ENCODE peak calls at places on chromosome 18, in eight cellular contexts. L is HepG2, R is substantia nigra, J is NCI-H510A, K is posterior vena cava, Z is activated B cell treated with CpG ODN at 0.5 μM for 24 hours, G is HCT116, F is left ventricle myocardium inferior. M is an unnamed sample.

GRCh38 chr18:811192-812122 is 585 bp downstream of the YES1 start:
- DNase-seq in R (peak; percentile 28), G (no peak), L (no peak), K (peak; percentile 81), Z (no peak), F (peak; percentile 42), J (no peak), M (peak; percentile 58)

GRCh38 chr18:55110436-55110835 is 151.2 kb upstream of the CCDC68 start:
- DNase-seq in F (peak; percentile 26), G (no peak), J (no peak), K (no peak), Z (no peak), R (no peak), L (no peak), M (no peak)

GRCh38 chr18:45670281-45670962 is 53.6 kb upstream of the SLC14A1 start:
- DNase-seq in F (no peak), K (peak; percentile 83), G (no peak), L (no peak), Z (no peak), J (no peak), R (no peak), M (peak; percentile 77)

GRCh38 chr18:7221424-7222155 is 9.3 kb upstream of the LRRC30 start:
- DNase-seq in L (peak; percentile 59), R (no peak), J (peak; percentile 63), K (no peak), Z (no peak), F (no peak), G (peak; percentile 16), M (no peak)

GRCh38 chr18:75247041-75247551 is 36.5 kb downstream of the TSHZ1 start:
- DNase-seq in F (no peak), J (no peak), G (no peak), K (no peak), L (no peak), R (no peak), Z (no peak), M (no peak)

GRCh38 chr18:3604626-3605408 is 154.8 kb downstream of the TGIF1 start:
- DNase-seq in F (no peak), K (peak; percentile 40), L (peak; percentile 93), G (no peak), R (peak; percentile 36), J (no peak), Z (no peak), M (peak; percentile 64)

GRCh38 chr18:36035253-36035652 is 32.1 kb downstream of the RPRD1A start:
- DNase-seq in K (no peak), Z (no peak), R (no peak), G (no peak), J (peak; percentile 40), F (no peak), L (no peak), M (no peak)

GRCh38 chr18:31499157-31499524 is 1.2 kb downstream of the DSG2 start:
- DNase-seq in R (no peak), L (no peak), Z (no peak), J (peak; percentile 11), F (no peak), K (no peak), G (no peak), M (no peak)

GRCh38 chr18:26547302-26548143 is 830 bp downstream of the KCTD1 start:
- DNase-seq in Z (peak; percentile 42), L (no peak), K (peak; percentile 87), F (peak; percentile 69), G (no peak), R (peak; percentile 64), J (no peak), M (peak; percentile 68)

GRCh38 chr18:77108821-77109692 is 23.5 kb downstream of the MBP start:
- DNase-seq in R (no peak), Z (no peak), J (no peak), K (no peak), G (no peak), L (no peak), F (no peak), M (peak; percentile 37)

GRCh38 chr18:37435996-37436395 is 129.6 kb downstream of the CELF4 start:
- DNase-seq in F (no peak), L (no peak), R (no peak), Z (no peak), K (no peak), J (no peak), G (no peak), M (no peak)

GRCh38 chr18:58766164-58766563 is 94.9 kb downstream of the MALT1 start:
- DNase-seq in L (no peak), Z (no peak), G (no peak), R (no peak), J (no peak), K (peak; percentile 13), F (no peak), M (no peak)

GRCh38 chr18:39801848-39802247 is 2153.2 kb upstream of the PIK3C3 start:
- DNase-seq in F (no peak), G (no peak), K (no peak), R (no peak), L (no peak), J (no peak), Z (no peak), M (no peak)

GRCh38 chr18:10878703-10879102 is 270.7 kb downstream of the PIEZO2 start:
- DNase-seq in L (no peak), J (no peak), G (no peak), Z (no peak), K (no peak), R (no peak), F (no peak), M (no peak)

GRCh38 chr18:2948038-2948437 is 64.9 kb downstream of the LPIN2 start:
- DNase-seq in J (no peak), Z (no peak), R (no peak), K (no peak), L (peak; percentile 23), G (peak; percentile 7), F (no peak), M (no peak)

GRCh38 chr18:4399929-4400328 is 55.2 kb downstream of the DLGAP1 start:
- DNase-seq in G (no peak), J (peak; percentile 40), F (no peak), Z (no peak), K (no peak), R (no peak), L (no peak), M (no peak)

GRCh38 chr18:35076556-35076955 is 35.3 kb downstream of the MAPRE2 start:
- DNase-seq in K (no peak), G (no peak), L (no peak), J (no peak), R (no peak), Z (no peak), F (no peak), M (no peak)

GRCh38 chr18:54780285-54780861 is 47.9 kb upstream of the RAB27B start:
- DNase-seq in K (no peak), R (no peak), F (no peak), L (no peak), G (no peak), J (no peak), Z (no peak), M (no peak)

GRCh38 chr18:23226930-23227728 is 91.8 kb downstream of the CABLES1 start:
- DNase-seq in Z (no peak), J (peak; percentile 53), G (no peak), L (no peak), K (no peak), F (peak; percentile 65), R (no peak), M (no peak)

GRCh38 chr18:58230438-58231179 is 186.6 kb downstream of the NEDD4L start:
- DNase-seq in Z (no peak), G (peak; percentile 54), F (no peak), K (no peak), L (no peak), R (no peak), J (no peak), M (no peak)

GRCh38 chr18:31549416-31549815 is 42.3 kb upstream of the TTR start:
- DNase-seq in G (no peak), Z (no peak), L (no peak), R (no peak), F (no peak), J (no peak), K (no peak), M (no peak)

GRCh38 chr18:7021994-7022840 is 95.4 kb downstream of the LAMA1 start:
- DNase-seq in G (peak; percentile 15), L (peak; percentile 76), R (no peak), K (no peak), J (peak; percentile 73), F (no peak), Z (no peak), M (no peak)

GRCh38 chr18:7177131-7177744 is 53.7 kb upstream of the LRRC30 start:
- DNase-seq in G (no peak), L (peak; percentile 45), F (no peak), Z (no peak), K (no peak), R (no peak), J (peak; percentile 43), M (no peak)

GRCh38 chr18:65990174-65990690 is 239.4 kb downstream of the CDH7 start:
- DNase-seq in K (no peak), J (no peak), Z (no peak), R (no peak), F (no peak), G (no peak), L (no peak), M (no peak)

GRCh38 chr18:28766027-28766426 is 589.1 kb upstream of the CDH2 start:
- DNase-seq in K (no peak), Z (no peak), J (no peak), R (no peak), L (no peak), F (no peak), G (no peak), M (no peak)

GRCh38 chr18:51621103-51621969 is 423.9 kb upstream of the MEX3C start:
- DNase-seq in R (peak; percentile 55), F (peak; percentile 29), G (peak; percentile 1), J (peak; percentile 46), Z (no peak), L (peak; percentile 21), K (no peak), M (peak; percentile 51)

GRCh38 chr18:43876286-43877082 is 599.2 kb upstream of the SYT4 start:
- DNase-seq in R (no peak), Z (no peak), F (no peak), K (no peak), L (no peak), J (no peak), G (no peak), M (no peak)

GRCh38 chr18:47680488-47680887 is 250.0 kb downstream of the SMAD2 start:
- DNase-seq in G (no peak), J (no peak), L (no peak), Z (no peak), F (no peak), K (no peak), R (no peak), M (no peak)

GRCh38 chr18:59656488-59656887 is 40.7 kb downstream of the CCBE1 start:
- DNase-seq in Z (no peak), L (no peak), R (no peak), F (no peak), J (no peak), G (no peak), K (no peak), M (no peak)

GRCh38 chr18:32373995-32374394 is 96.7 kb downstream of the GAREM1 start:
- DNase-seq in J (peak; percentile 93), F (no peak), G (peak; percentile 53), R (no peak), L (no peak), K (no peak), Z (no peak), M (no peak)

GRCh38 chr18:61203151-61203550 is 130.1 kb upstream of the CDH20 start:
- DNase-seq in R (no peak), Z (no peak), F (no peak), J (no peak), K (no peak), L (no peak), G (no peak), M (no peak)

GRCh38 chr18:61888622-61889021 is 4.2 kb downstream of the RNF152 start:
- DNase-seq in L (no peak), R (no peak), K (no peak), G (no peak), F (no peak), Z (no peak), J (no peak), M (no peak)

GRCh38 chr18:78393463-78393862 is 586.2 kb upstream of the SALL3 start:
- DNase-seq in G (no peak), K (no peak), J (no peak), Z (no peak), R (no peak), L (no peak), F (no peak), M (no peak)

GRCh38 chr18:5066380-5066977 is 130.6 kb downstream of the AKAIN1 start:
- DNase-seq in J (no peak), G (no peak), R (no peak), L (peak; percentile 12), F (no peak), Z (no peak), K (no peak), M (no peak)

M was measured in activated CD8-positive, alpha-beta memory T cell treated with anti-CD3 and anti-CD28 coated beads, Interleukin-2, amount 10 ng/mL, durations not matched to agents 7 days and 5 days.